ENCODE peak calls at places on chromosomes 11 and 22, in four cellular contexts. One of them, this sample, is unnamed.

GRCh38 chr11:41307371-41308080 is 151.9 kb downstream of the LRRC4C start:
- DNase-seq in Peyer's patch: no peak
- DNase-seq in RWPE1: no peak
- DNase-seq in HFFc6: no peak
- DNase-seq in this sample: no peak

GRCh38 chr11:2213890-2214526 is 42.4 kb upstream of the TH start:
- DNase-seq in HFFc6: no peak
- DNase-seq in RWPE1: no peak
- DNase-seq in Peyer's patch: no peak
- DNase-seq in this sample: no peak

GRCh38 chr11:131859811-131860210 is 489.4 kb downstream of the NTM start:
- DNase-seq in Peyer's patch: no peak
- DNase-seq in RWPE1: no peak
- DNase-seq in HFFc6: peak
- DNase-seq in this sample: no peak

GRCh38 chr11:69123593-69124545 is 31.9 kb upstream of the SMIM38 start:
- DNase-seq in HFFc6: no peak
- DNase-seq in RWPE1: no peak
- DNase-seq in Peyer's patch: no peak
- DNase-seq in this sample: peak

GRCh38 chr22:50727678-50728522 is 10.1 kb upstream of the ACR start:
- DNase-seq in HFFc6: no peak
- DNase-seq in Peyer's patch: no peak
- DNase-seq in RWPE1: no peak
- DNase-seq in this sample: no peak

GRCh38 chr11:134572741-134573675 is 161.0 kb upstream of the B3GAT1 start:
- DNase-seq in HFFc6: no peak
- DNase-seq in Peyer's patch: no peak
- DNase-seq in RWPE1: no peak
- DNase-seq in this sample: no peak

GRCh38 chr11:127195791-127196190 is 195.2 kb upstream of the KIRREL3 start:
- DNase-seq in Peyer's patch: no peak
- DNase-seq in RWPE1: no peak
- DNase-seq in HFFc6: no peak
- DNase-seq in this sample: no peak

GRCh38 chr11:129611661-129612566 is 203.7 kb upstream of the TMEM45B start:
- DNase-seq in RWPE1: no peak
- DNase-seq in Peyer's patch: no peak
- DNase-seq in HFFc6: no peak
- DNase-seq in this sample: no peak

GRCh38 chr11:131025020-131025419 is 108.7 kb upstream of the SNX19 start:
- DNase-seq in Peyer's patch: no peak
- DNase-seq in HFFc6: peak
- DNase-seq in RWPE1: peak
- DNase-seq in this sample: no peak

GRCh38 chr22:38258895-38259294 is 13.9 kb downstream of the TMEM184B start:
- DNase-seq in Peyer's patch: no peak
- DNase-seq in HFFc6: no peak
- DNase-seq in RWPE1: no peak
- DNase-seq in this sample: no peak

GRCh38 chr22:23243006-23243573 is 62.8 kb downstream of the BCR start:
- DNase-seq in Peyer's patch: no peak
- DNase-seq in RWPE1: no peak
- DNase-seq in HFFc6: no peak
- DNase-seq in this sample: peak

GRCh38 chr11:8709002-8709672 is 26.5 kb downstream of the RPL27A start:
- DNase-seq in HFFc6: peak
- DNase-seq in RWPE1: no peak
- DNase-seq in Peyer's patch: peak
- DNase-seq in this sample: no peak

GRCh38 chr11:92340839-92341238 is 116.2 kb downstream of the FAT3 start:
- DNase-seq in Peyer's patch: no peak
- DNase-seq in RWPE1: no peak
- DNase-seq in HFFc6: peak
- DNase-seq in this sample: peak

GRCh38 chr11:5891216-5891800 is 1.7 kb upstream of the OR52E5 start:
- DNase-seq in HFFc6: no peak
- DNase-seq in Peyer's patch: no peak
- DNase-seq in RWPE1: no peak
- DNase-seq in this sample: no peak

GRCh38 chr11:96008161-96008560 is 84.3 kb upstream of the MTMR2 start:
- DNase-seq in HFFc6: no peak
- DNase-seq in RWPE1: no peak
- DNase-seq in Peyer's patch: no peak
- DNase-seq in this sample: no peak

GRCh38 chr22:28012811-28013460 is 93.9 kb upstream of the PITPNB start:
- DNase-seq in HFFc6: no peak
- DNase-seq in RWPE1: no peak
- DNase-seq in Peyer's patch: no peak
- DNase-seq in this sample: no peak

GRCh38 chr11:57546869-57547518 is 9.6 kb downstream of the SMTNL1 start:
- DNase-seq in RWPE1: no peak
- DNase-seq in Peyer's patch: no peak
- DNase-seq in HFFc6: peak
- DNase-seq in this sample: no peak

DNA sequence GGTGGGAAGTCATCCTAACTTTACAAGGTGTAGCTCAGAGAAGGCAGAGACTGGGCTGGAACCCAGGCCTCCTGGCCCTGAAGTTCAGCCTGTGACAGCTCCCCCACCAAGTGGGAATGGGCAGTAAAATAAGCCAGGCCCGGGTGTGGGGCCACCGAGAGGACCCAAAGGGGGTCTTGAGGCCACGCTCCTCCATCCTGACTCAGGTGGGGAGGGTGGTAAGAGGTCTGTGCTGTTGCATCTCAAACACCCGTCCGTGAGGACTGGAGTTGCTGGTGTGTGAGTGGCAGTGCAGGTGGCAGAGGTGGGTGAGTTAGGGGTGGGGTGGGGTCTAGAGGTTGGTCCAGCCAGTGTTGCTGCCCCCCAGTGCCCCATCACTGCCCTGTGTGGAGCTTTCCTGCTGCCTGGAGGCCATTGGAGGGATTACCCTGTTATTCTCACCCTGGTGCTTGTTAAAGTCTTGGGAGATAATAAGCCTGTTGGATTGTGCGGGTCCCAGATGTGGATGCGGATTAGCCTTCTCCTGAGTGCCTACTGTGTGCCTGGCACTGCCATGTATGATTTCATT is 12.7 kb downstream of the SERPINH1 start:
- DNase-seq in RWPE1: no peak
- DNase-seq in Peyer's patch: no peak
- DNase-seq in HFFc6: no peak
- DNase-seq in this sample: no peak
- TF ChIP-seq CTCF in RWPE1: no peak
- TF ChIP-seq CTCF in Peyer's patch: no peak
- TF ChIP-seq CTCF in HFFc6: peak
- TF ChIP-seq CTCF in this sample: no peak

DNA sequence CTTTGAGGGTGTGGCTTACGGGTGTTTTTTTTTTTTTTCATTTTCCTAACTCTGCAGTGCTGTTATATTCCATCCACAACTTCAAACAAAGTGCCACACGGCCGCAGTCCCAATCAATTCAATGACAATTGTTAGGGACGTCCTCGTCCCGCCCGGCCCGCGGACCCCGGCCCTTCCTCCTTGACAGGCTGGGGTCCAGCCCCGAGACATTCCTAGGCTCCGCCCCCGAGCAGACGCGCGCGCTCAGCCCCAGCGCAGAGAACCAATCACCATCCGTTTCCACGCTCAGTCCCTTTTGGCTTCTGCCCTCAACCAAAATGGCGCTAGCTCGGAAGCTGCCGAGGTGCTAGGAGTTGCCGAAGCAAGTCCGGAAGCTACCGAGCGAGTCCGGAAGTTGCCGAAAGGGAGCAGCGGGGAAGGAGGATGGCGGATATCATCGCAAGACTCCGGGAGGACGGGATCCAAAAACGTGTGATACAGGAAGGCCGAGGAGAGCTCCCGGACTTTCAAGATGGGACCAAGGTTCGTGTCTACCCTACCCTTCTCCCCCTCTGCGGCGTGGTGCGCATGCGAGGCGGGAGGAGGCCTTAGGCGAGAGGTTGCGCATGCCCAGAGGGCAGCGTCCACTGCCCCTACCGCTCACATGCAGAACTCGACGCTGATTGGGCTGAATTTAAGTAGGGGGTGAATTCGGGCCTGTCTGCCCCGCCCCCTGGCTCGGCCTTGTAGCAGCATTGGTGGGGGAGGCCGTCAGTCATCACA is at the start of gene AIP:
- DNase-seq in Peyer's patch: peak
- DNase-seq in RWPE1: peak
- DNase-seq in HFFc6: peak
- DNase-seq in this sample: peak
- TF ChIP-seq CTCF in Peyer's patch: peak
- TF ChIP-seq CTCF in RWPE1: no peak
- TF ChIP-seq CTCF in HFFc6: peak
- TF ChIP-seq CTCF in this sample: no peak

DNA sequence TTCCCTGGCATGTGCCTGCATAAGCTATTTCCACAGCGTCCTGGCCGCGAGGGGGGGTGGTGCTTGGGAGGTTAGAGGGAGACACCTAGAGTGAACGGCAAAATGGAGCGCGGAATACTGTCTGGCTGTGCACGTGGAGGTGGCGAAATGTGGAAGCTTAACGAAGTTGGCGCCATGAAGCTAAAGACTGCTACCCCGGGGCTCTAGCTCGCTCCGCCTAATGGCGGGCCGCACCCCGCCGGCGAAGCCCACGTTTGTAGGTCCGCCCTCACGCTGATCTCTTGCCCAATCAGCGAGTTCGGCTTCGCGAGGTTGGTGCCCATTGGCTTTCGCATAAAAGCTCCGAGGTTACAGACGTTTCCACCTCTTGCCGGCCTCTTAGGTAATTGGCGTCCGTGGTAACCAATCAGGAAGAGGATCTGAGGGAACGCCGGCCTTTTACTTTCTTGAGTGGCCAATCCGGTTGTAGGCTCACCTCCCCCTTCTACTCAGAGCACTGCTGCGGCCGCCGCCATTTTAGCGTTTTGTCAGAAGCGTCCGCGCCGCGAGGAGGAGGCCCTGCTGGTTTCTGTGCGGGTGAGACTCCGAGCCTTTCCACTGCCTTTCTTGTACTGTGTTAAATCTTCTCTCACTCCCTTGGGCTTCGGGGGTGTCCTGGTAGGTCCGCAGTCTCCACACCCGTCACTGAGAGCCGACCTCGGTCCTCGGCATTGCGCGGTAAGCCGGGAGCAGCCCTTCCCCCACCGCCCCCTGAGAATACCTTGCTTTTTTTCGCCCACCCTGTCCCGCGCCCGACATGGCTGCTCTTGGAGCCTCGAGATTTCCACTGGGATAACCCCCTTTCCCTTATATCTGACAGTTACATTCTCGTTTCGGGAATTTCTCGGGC is at the start of gene RBM4:
- DNase-seq in HFFc6: peak
- DNase-seq in RWPE1: peak
- DNase-seq in Peyer's patch: peak
- DNase-seq in this sample: peak
- TF ChIP-seq CTCF in HFFc6: peak
- TF ChIP-seq CTCF in RWPE1: no peak
- TF ChIP-seq CTCF in Peyer's patch: peak
- TF ChIP-seq CTCF in this sample: no peak

GRCh38 chr22:20016734-20017621 is at the start of gene ARVCF:
- DNase-seq in Peyer's patch: peak
- DNase-seq in RWPE1: peak
- DNase-seq in HFFc6: peak
- DNase-seq in this sample: peak
- TF ChIP-seq CTCF in Peyer's patch: peak
- TF ChIP-seq CTCF in RWPE1: no peak
- TF ChIP-seq CTCF in HFFc6: peak
- TF ChIP-seq CTCF in this sample: peak

DNA sequence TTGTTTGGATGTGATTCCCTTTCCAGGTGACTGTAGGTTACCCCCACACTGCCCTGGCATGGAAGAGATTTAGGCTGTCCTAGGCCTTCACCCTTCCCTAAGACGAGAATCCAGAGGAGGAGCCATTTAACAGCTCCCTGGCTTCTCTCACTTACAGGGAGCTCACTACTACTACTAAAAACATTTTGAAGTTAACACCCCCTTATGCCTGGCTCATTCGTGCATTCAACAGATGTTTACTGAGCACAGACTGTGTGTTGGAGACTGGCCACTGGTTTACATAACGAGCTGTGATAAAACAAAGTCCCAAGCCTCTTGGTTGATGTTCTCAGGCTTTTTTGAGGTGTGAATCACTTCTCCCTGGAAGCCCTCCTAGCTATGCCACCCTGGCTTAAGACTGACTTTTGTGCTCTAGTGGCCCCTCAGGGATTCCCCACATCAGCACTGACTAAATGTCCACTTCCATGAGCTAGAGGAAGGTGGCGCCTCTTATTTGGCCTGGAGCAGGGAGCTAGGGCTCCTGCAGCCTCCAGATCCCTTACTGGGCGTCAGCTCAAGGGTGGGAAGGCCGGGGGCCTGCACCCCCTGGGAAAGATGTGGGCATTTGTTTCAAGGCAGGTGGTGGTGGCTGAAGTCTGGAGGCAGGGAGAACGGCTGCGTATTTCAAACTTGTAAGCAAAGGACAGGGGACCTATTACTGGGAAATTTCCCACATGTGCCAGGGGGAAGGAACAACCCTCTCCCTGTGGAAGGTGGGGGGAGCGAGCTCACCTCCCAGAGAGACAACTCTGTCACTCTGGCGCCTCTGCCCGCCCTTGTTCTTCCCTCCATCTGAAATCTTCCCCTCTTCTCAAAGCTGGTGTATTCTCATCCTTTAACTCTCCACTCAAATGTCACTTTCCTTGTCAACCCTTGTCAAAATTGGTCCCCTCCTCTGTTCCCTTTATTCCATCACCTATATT is 19.4 kb upstream of the MALAT1 start:
- DNase-seq in RWPE1: no peak
- DNase-seq in Peyer's patch: peak
- DNase-seq in HFFc6: peak
- DNase-seq in this sample: no peak
- TF ChIP-seq CTCF in RWPE1: no peak
- TF ChIP-seq CTCF in Peyer's patch: no peak
- TF ChIP-seq CTCF in HFFc6: peak
- TF ChIP-seq CTCF in this sample: no peak

GRCh38 chr11:22471405-22471804 is 133.2 kb downstream of the SLC17A6 start:
- DNase-seq in Peyer's patch: no peak
- DNase-seq in HFFc6: no peak
- DNase-seq in RWPE1: no peak
- DNase-seq in this sample: no peak

GRCh38 chr11:22476589-22476988 is 138.4 kb downstream of the SLC17A6 start:
- DNase-seq in Peyer's patch: no peak
- DNase-seq in HFFc6: no peak
- DNase-seq in RWPE1: no peak
- DNase-seq in this sample: no peak

GRCh38 chr11:22474621-22475020 is 136.4 kb downstream of the SLC17A6 start:
- DNase-seq in Peyer's patch: no peak
- DNase-seq in RWPE1: no peak
- DNase-seq in HFFc6: no peak
- DNase-seq in this sample: no peak

GRCh38 chr11:22467741-22468140 is 129.6 kb downstream of the SLC17A6 start:
- DNase-seq in RWPE1: no peak
- DNase-seq in HFFc6: no peak
- DNase-seq in Peyer's patch: no peak
- DNase-seq in this sample: no peak

DNA sequence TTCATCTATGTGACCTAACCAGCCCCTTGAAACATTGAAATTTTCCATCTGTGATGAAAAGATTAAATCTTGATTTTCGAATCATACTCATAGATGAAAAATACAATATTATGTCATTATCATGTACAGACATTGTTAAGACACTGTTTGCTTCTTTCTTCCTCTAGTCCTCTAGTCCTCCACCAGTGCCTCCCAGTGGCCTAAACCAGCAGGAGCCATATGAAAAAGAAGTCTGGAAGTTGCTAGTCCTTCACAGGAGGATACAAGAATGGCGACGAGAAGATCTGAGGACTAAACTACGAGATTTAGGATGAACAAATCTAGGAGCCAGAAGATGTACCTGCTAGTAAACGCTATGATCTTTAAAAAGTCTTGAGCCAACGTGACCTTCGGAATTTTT is 134.1 kb downstream of the SLC17A6 start:
- DNase-seq in HFFc6: no peak
- DNase-seq in Peyer's patch: no peak
- DNase-seq in RWPE1: no peak
- DNase-seq in this sample: no peak
- TF ChIP-seq CTCF in HFFc6: no peak
- TF ChIP-seq CTCF in Peyer's patch: no peak
- TF ChIP-seq CTCF in RWPE1: no peak
- TF ChIP-seq CTCF in this sample: no peak

This sample was measured in activated CD8-positive, alpha-beta T cell treated with anti-CD3 and anti-CD28 coated beads for 36 hours.